ENCODE peak calls at places on chromosomes 4 and X, in four cellular contexts. I is upper lobe of right lung, H is GM10248, M is lower leg skin. D is an unnamed sample.

GRCh38 chrX:79096339-79096638 is 48.2 kb upstream of the GPR174 start:
- DNase-seq in I (no peak), H (no peak), M (no peak), D (no peak)

GRCh38 chrX:48580662-48581061 is 6.4 kb downstream of the RBM3 start:
- DNase-seq in I (no peak), H (no peak), M (no peak), D (no peak)

GRCh38 chr4:114005569-114006442 is 26.4 kb upstream of the ARSJ start:
- DNase-seq in I (no peak), H (no peak), M (no peak), D (no peak)

GRCh38 chr4:143025111-143025704 is 159.5 kb upstream of the USP38 start:
- DNase-seq in I (no peak), H (no peak), M (no peak), D (no peak)

GRCh38 chrX:38975368-38975767 is 174.1 kb downstream of the MID1IP1 start:
- DNase-seq in I (no peak), H (no peak), M (no peak), D (no peak)

GRCh38 chr4:19177616-19178015 is 1074.1 kb upstream of the SLIT2 start:
- DNase-seq in I (no peak), H (no peak), M (no peak), D (no peak)

GRCh38 chrX:129779086-129779672 is 570 bp upstream of the SASH3 start:
- DNase-seq in I (no peak), H (no peak), M (no peak), D (no peak)

GRCh38 chr4:140052050-140052449 is 101.9 kb downstream of the MAML3 start:
- DNase-seq in I (peak), H (peak), M (no peak), D (no peak)

GRCh38 chrX:154540897-154541535 is 5.6 kb downstream of the G6PD start:
- DNase-seq in I (peak), H (no peak), M (no peak), D (no peak)

GRCh38 chrX:48754124-48754667 is 7.4 kb upstream of the GLOD5 start:
- DNase-seq in I (no peak), H (no peak), M (no peak), D (no peak)

GRCh38 chr4:35080799-35081198 is 1163.5 kb downstream of the ARAP2 start:
- DNase-seq in I (no peak), H (no peak), M (no peak), D (no peak)

GRCh38 chrX:155334486-155335316 is at the start of gene CLIC2:
- DNase-seq in I (no peak), H (no peak), M (peak), D (no peak)

GRCh38 chrX:47189906-47190305 is 3.7 kb upstream of the UBA1 start:
- DNase-seq in I (no peak), H (no peak), M (no peak), D (no peak)

GRCh38 chrX:15816886-15817285 is 26.6 kb downstream of the ZRSR2 start:
- DNase-seq in I (no peak), H (no peak), M (no peak), D (peak)

GRCh38 chr4:185576918-185577591 is 41.7 kb upstream of the PDLIM3 start:
- DNase-seq in I (no peak), H (no peak), M (no peak), D (no peak)

GRCh38 chr4:102640669-102641068 is 120.1 kb downstream of the MANBA start:
- DNase-seq in I (no peak), H (no peak), M (no peak), D (no peak)

GRCh38 chrX:142251665-142252064 is 46.6 kb upstream of the MAGEC2 start:
- DNase-seq in I (no peak), H (no peak), M (no peak), D (no peak)

GRCh38 chr4:81069706-81070331 is 39.3 kb downstream of the BMP3 start:
- DNase-seq in I (no peak), H (peak), M (peak), D (no peak)

GRCh38 chr4:33073811-33074210 is 2353.6 kb downstream of the PCDH7 start:
- DNase-seq in I (no peak), H (no peak), M (no peak), D (no peak)

GRCh38 chr4:56662782-56663468 is 18.2 kb downstream of the HOPX start:
- DNase-seq in I (no peak), H (no peak), M (no peak), D (no peak)

GRCh38 chr4:163048447-163048846 is 118.2 kb downstream of the NAF1 start:
- DNase-seq in I (no peak), H (peak), M (no peak), D (no peak)
- TF ChIP-seq CTCF in I (peak), H (peak), M (no peak), D (no peak)

GRCh38 chr4:87505862-87506261 is 23.3 kb downstream of the SPARCL1 start:
- DNase-seq in I (no peak), H (no peak), M (no peak), D (no peak)
- TF ChIP-seq CTCF in I (no peak), H (no peak), M (no peak), D (no peak)

GRCh38 chr4:40349561-40350198 is 14.5 kb downstream of the CHRNA9 start:
- DNase-seq in I (no peak), H (no peak), M (no peak), D (no peak)
- TF ChIP-seq CTCF in I (no peak), H (no peak), M (no peak), D (no peak)

GRCh38 chr4:41751325-41752061 is 3.0 kb upstream of the PHOX2B start:
- DNase-seq in I (no peak), H (no peak), M (no peak), D (no peak)
- TF ChIP-seq CTCF in I (peak), H (peak), M (no peak), D (no peak)

DNA sequence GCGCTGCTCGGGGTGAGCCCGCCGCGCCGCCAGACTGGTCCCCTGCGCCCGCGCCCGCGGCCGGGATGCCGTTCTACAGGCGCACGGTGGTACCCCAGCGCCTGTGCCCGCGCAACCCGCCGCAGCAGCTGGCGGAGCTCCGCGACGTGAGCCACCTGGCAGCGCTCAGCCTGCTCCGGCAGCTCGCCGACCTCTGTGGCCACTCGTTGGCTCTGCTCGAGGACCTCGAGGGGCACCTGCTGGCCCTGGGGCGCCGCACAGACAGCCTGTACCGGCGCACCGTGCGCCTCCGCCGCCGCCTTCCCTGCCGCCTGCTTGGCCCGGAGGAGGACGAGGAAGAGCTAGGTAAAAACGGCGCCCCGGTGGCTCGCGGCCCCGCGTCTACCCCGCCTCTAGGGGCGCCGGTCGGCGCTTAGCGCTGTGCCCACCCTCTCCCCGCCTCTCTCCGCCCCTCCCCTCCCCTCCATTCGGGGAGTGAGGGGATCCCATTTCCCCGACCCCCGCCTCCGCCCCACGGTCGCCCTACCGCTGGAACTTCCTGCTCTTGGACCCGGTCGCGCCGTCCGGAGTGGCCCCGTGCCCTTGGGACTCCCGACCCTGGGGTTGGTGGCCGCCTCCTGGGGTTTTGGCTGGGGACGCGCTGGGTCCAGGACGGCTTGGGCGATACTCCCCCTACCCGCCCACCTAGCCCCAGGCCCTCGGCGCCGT is 532 bp downstream of the NHSL2 start:
- DNase-seq in I (no peak), H (peak), M (no peak), D (peak)
- TF ChIP-seq CTCF in I (peak), H (no peak), M (no peak), D (peak)

GRCh38 chrX:12894074-12894691 is 12.2 kb upstream of the TLR8 start:
- DNase-seq in I (no peak), H (peak), M (no peak), D (peak)
- TF ChIP-seq CTCF in I (peak), H (peak), M (no peak), D (peak)